ENCODE peak calls at places on chromosomes 4 and X, in six cellular contexts. Z is ovary, I is psoas muscle, T is mucosa of descending colon, W is progenitor cell of endocrine pancreas, A is HFFc6. B is an unnamed sample.
A peak's percentile ranks its signal among the peaks of the same experiment; 100 is the strongest.

GRCh38 chrX:20531667-20532066 is 265.0 kb upstream of the RPS6KA3 start:
- DNase-seq in W (no peak), T (no peak), A (no peak), I (no peak), Z (no peak), B (no peak)

GRCh38 chr4:152454398-152455011 is 81.4 kb downstream of the FBXW7 start:
- DNase-seq in T (no peak), Z (no peak), A (peak; percentile 32), W (no peak), I (no peak), B (no peak)

GRCh38 chr4:1246111-1246881 is 2.6 kb downstream of the CTBP1 start:
- DNase-seq in I (peak; percentile 20), A (no peak), W (peak; percentile 8), Z (peak; percentile 44), T (no peak), B (no peak)

GRCh38 chrX:39247536-39247935 is 446.3 kb downstream of the MID1IP1 start:
- DNase-seq in W (no peak), I (no peak), T (no peak), A (no peak), Z (no peak), B (no peak)

GRCh38 chr4:103429283-103429682 is 231.1 kb upstream of the CENPE start:
- DNase-seq in Z (no peak), I (no peak), A (no peak), W (no peak), T (no peak), B (no peak)

GRCh38 chr4:39664828-39665731 is 26.4 kb upstream of the SMIM14 start:
- DNase-seq in T (peak; percentile 12), W (no peak), A (peak; percentile 43), Z (no peak), I (no peak), B (no peak)

GRCh38 chrX:123860983-123861382 is 1.1 kb downstream of the XIAP start:
- DNase-seq in A (no peak), T (peak; percentile 36), W (no peak), Z (no peak), I (no peak), B (no peak)

GRCh38 chrX:24207826-24208225 is 58.3 kb downstream of the ZFX start:
- DNase-seq in I (no peak), A (peak; percentile 7), T (no peak), W (no peak), Z (no peak), B (no peak)

GRCh38 chr4:148453833-148454232 is 11.6 kb upstream of the NR3C2 start:
- DNase-seq in T (no peak), Z (no peak), A (no peak), W (no peak), I (no peak), B (no peak)

GRCh38 chr4:2860391-2861348 is 17.0 kb downstream of the ADD1 start:
- DNase-seq in A (no peak), Z (peak; percentile 53), W (no peak), T (no peak), I (no peak), B (no peak)

GRCh38 chr4:140996757-140997156 is 136.5 kb downstream of the RNF150 start:
- DNase-seq in I (no peak), A (peak; percentile 65), T (no peak), W (no peak), Z (no peak), B (no peak)

GRCh38 chr4:134544303-134544761 is 342.7 kb upstream of the PABPC4L start:
- DNase-seq in T (no peak), A (peak; percentile 96), W (no peak), Z (no peak), I (no peak), B (no peak)

GRCh38 chr4:602559-602942 is 22.8 kb upstream of the PDE6B start:
- DNase-seq in T (peak; percentile 89), A (no peak), I (no peak), W (peak; percentile 85), Z (no peak), B (peak; percentile 75)

GRCh38 chr4:44157611-44158277 is 290.9 kb downstream of the KCTD8 start:
- DNase-seq in T (no peak), A (no peak), I (no peak), W (no peak), Z (no peak), B (no peak)

GRCh38 chrX:32673193-32673592 is 538.2 kb downstream of the DMD start:
- DNase-seq in T (no peak), Z (no peak), W (no peak), A (no peak), I (no peak), B (no peak)

GRCh38 chr4:139535228-139535851 is 20.7 kb downstream of the SETD7 start:
- DNase-seq in I (no peak), Z (no peak), A (no peak), W (no peak), T (no peak), B (no peak)

GRCh38 chrX:153771261-153771681 is 7.2 kb downstream of the PLXNB3 start:
- DNase-seq in Z (no peak), I (no peak), A (no peak), W (no peak), T (no peak), B (peak; percentile 11)

GRCh38 chr4:53920116-53920515 is 144.3 kb downstream of the CHIC2 start:
- DNase-seq in Z (no peak), T (no peak), W (no peak), I (no peak), A (no peak), B (no peak)

GRCh38 chr4:158676076-158676475 is 4.0 kb downstream of the ETFDH start:
- DNase-seq in T (no peak), I (no peak), W (no peak), Z (no peak), A (no peak), B (no peak)

GRCh38 chrX:134840370-134840769 is 150.4 kb upstream of the SMIM10 start:
- DNase-seq in Z (no peak), I (no peak), A (no peak), W (no peak), T (no peak), B (no peak)

DNA sequence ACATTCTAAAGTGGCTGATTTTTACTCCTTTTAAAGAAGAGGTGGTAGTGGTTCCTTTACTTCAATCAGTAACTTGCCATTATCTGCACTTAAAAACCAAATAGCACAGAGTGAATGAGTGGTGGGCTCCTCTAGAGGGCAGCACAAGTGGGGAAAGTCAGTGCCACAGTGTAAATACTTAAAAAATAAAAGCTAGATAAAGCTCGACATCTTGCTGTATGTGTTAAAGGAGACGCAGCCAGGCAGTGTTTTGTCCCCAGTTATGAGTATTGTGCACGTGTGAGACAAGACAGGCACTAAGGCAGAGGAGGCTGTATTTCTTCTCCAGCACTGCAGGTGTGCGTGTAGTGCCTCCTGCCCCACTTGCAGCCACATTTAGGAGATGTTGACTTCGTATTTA is 24.6 kb downstream of the NAP1L5 start:
- DNase-seq in A (peak; percentile 30), Z (no peak), I (no peak), T (peak; percentile 15), W (no peak), B (peak; percentile 48)
- TF ChIP-seq CTCF in A (peak; percentile 79), Z (peak; percentile 7), I (peak; percentile 35), T (no peak), W (peak; percentile 73), B (peak; percentile 60)

DNA sequence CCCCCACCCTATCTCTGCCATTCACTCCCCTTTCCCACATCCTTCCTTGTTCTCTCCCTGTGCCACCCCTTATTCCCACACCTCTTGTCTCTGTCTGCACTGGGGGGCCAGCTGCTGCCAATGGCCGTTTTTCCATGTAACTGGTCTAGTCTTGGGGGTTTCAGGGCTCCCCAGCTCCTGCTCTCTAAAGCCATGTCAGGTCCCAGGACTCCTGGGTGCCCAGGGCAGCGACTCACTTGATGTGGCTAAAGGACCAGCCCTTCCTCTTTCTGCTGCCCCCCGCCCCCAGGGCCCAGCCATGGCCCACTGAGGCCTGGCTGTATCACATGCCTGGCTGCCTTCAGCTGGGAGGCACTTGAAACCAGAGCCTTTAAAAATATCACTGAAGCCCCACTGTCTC is 10.0 kb downstream of the NLGN3 start:
- DNase-seq in T (no peak), I (no peak), W (no peak), A (no peak), Z (no peak), B (no peak)
- TF ChIP-seq CTCF in T (no peak), I (no peak), W (no peak), A (no peak), Z (no peak), B (no peak)

DNA sequence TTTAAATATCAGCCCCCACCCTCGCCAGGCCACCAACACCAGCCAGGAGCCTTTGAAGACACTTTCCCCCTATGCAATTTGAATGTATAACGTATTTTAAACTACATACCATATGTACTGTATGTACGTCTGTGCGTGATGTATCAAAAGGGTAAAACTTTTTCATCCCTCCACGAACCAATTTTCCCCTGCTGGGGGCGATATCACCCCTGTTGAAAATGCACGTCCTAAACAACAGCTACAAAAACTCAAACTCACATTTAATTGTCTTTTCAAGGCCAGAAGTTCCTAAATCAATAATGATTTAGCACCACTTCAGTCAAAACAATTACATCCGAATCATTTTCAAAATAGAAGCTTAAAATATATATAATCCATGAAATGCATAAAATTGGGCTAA is 1.4 kb downstream of the VEGFD start:
- DNase-seq in Z (no peak), A (no peak), T (no peak), I (no peak), W (no peak), B (peak; percentile 14)
- TF ChIP-seq CTCF in Z (no peak), A (peak; percentile 37), T (no peak), I (no peak), W (peak; percentile 34), B (no peak)

GRCh38 chr4:71938776-71939175 is 93.0 kb upstream of the NPFFR2 start:
- DNase-seq in A (no peak), Z (no peak), I (no peak), W (no peak), T (no peak), B (no peak)

GRCh38 chr4:71944956-71945355 is 86.8 kb upstream of the NPFFR2 start:
- DNase-seq in I (no peak), T (no peak), A (no peak), W (no peak), Z (no peak), B (no peak)

GRCh38 chr4:71945791-71946190 is 86.0 kb upstream of the NPFFR2 start:
- DNase-seq in A (no peak), T (no peak), Z (no peak), I (no peak), W (no peak), B (no peak)

GRCh38 chr4:71941001-71941400 is 90.8 kb upstream of the NPFFR2 start:
- DNase-seq in Z (no peak), W (no peak), T (peak; percentile 35), A (no peak), I (no peak), B (peak; percentile 19)
- TF ChIP-seq CTCF in Z (no peak), W (peak; percentile 61), T (no peak), A (peak; percentile 62), I (no peak), B (peak; percentile 67)

GRCh38 chr4:26227827-26228226 is 93.0 kb upstream of the RBPJ start:
- DNase-seq in T (no peak), Z (no peak), I (no peak), W (no peak), A (no peak), B (no peak)
- TF ChIP-seq CTCF in T (no peak), Z (no peak), I (no peak), W (no peak), A (no peak), B (no peak)

GRCh38 chr4:122309988-122310626 is 68.7 kb upstream of the ADAD1 start:
- DNase-seq in T (no peak), W (no peak), I (no peak), Z (no peak), A (peak; percentile 3), B (no peak)
- TF ChIP-seq CTCF in T (no peak), W (peak; percentile 71), I (peak; percentile 28), Z (no peak), A (peak; percentile 84), B (peak; percentile 81)

B was measured in glutamatergic neuron.